ENCODE peak calls at places on chromosomes 7 and 10, in four cellular contexts. B is HepG2, P is H1, V is GM12878. R is an unnamed sample.
A peak's percentile ranks its signal among the peaks of the same experiment; 100 is the strongest.

GRCh38 chr10:103080891-103081581 is 112.0 kb downstream of the NT5C2 start:
- DNase-seq in B (no peak), P (no peak), V (no peak), R (no peak)

GRCh38 chr10:77027141-77027540 is 610.5 kb downstream of the KCNMA1 start:
- DNase-seq in B (no peak), P (no peak), V (no peak), R (no peak)

GRCh38 chr7:41224063-41224763 is 478.7 kb downstream of the INHBA start:
- DNase-seq in B (no peak), P (no peak), V (no peak), R (no peak)

GRCh38 chr7:47392241-47392759 is 189.6 kb downstream of the TNS3 start:
- DNase-seq in B (no peak), P (no peak), V (no peak), R (no peak)

GRCh38 chr10:66218981-66219587 is 706.8 kb upstream of the LRRTM3 start:
- DNase-seq in B (no peak), P (no peak), V (no peak), R (no peak)

GRCh38 chr10:14723052-14723689 is 51.5 kb downstream of the FAM107B start:
- DNase-seq in B (no peak), P (no peak), V (no peak), R (no peak)

GRCh38 chr10:29949411-29950011 is 109.9 kb downstream of the JCAD start:
- DNase-seq in B (no peak), P (no peak), V (no peak), R (no peak)

GRCh38 chr10:89165923-89166322 is 41.2 kb downstream of the CH25H start:
- DNase-seq in B (no peak), P (no peak), V (no peak), R (no peak)

GRCh38 chr10:76874151-76874550 is 763.5 kb downstream of the KCNMA1 start:
- DNase-seq in B (no peak), P (no peak), V (no peak), R (no peak)

GRCh38 chr10:22103701-22104100 is 100.2 kb upstream of the DNAJC1 start:
- DNase-seq in B (no peak), P (no peak), V (no peak), R (no peak)

GRCh38 chr10:131702521-131703356 is 198.1 kb upstream of the PPP2R2D start:
- DNase-seq in B (no peak), P (no peak), V (no peak), R (no peak)

GRCh38 chr7:30251708-30252329 is 32.6 kb upstream of the ZNRF2 start:
- DNase-seq in B (no peak), P (no peak), V (no peak), R (no peak)

GRCh38 chr10:127024655-127025054 is 119.4 kb downstream of the DOCK1 start:
- DNase-seq in B (no peak), P (no peak), V (no peak), R (no peak)

GRCh38 chr10:118246340-118247247 is 95.5 kb downstream of the FAM204A start:
- DNase-seq in B (no peak), P (no peak), V (no peak), R (no peak)

GRCh38 chr7:76397409-76398183 is 11.9 kb downstream of the SSC4D start:
- DNase-seq in B (no peak), P (no peak), V (peak; percentile 19), R (no peak)

GRCh38 chr7:51255536-51256243 is 60.9 kb downstream of the COBL start:
- DNase-seq in B (no peak), P (peak; percentile 15), V (no peak), R (no peak)

DNA sequence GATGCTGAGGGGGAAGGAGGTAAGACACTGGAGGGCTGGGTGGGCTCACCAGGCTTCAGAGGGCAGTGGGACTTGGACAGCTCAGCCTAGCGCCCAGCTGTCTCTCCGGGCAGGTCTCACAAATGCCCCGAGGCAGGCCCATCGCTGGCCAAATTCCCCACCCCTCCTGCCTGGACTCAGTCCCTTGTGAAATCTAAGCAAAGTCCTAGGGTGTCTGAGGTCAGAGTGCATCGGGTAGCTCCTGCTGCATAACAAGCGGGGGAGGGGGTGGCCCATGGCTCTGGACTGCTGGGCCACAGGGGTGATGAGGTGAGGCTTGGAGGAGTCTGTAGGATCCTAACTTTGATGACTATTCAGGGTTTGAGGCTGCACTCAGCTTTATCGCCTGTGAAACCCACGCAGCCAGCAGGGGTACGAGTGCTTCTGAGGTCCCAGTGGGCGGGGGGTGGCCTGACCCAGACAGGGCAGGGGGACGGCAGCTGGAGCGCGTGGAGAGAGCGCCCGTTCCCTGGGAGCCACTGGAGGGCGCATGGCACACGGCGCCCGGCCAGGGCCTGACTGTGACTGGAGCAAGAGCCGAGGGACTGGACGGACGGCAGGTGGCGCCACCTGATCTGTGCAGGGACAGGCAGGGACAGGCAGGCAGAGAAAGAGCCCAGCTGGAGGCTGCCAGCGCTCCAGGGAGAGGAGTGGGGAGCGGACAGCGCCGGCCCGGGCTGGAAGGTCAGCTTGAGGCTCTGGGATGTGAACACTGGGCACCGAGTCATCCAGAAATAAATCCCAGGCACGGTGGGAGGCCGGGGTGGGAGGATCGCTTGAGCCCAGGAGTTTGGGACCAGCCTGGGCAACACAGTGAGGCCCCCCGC is 10.0 kb downstream of the CYP2W1 start:
- DNase-seq in B (peak; percentile 93), P (peak; percentile 94), V (peak; percentile 72), R (peak; percentile 98)
- TF ChIP-seq SUZ12 in B (no peak), P (no peak), V (no peak), R (no peak)

GRCh38 chr10:110822708-110823291 is 48.9 kb upstream of the PDCD4 start:
- DNase-seq in B (no peak), P (peak; percentile 29), V (no peak), R (peak; percentile 69)

GRCh38 chr10:110818311-110819257 is 53.1 kb upstream of the PDCD4 start:
- DNase-seq in B (no peak), P (no peak), V (no peak), R (no peak)

GRCh38 chr10:110821508-110821907 is 50.2 kb upstream of the PDCD4 start:
- DNase-seq in B (no peak), P (no peak), V (no peak), R (no peak)

GRCh38 chr10:110822065-110822707 is 49.5 kb upstream of the PDCD4 start:
- DNase-seq in B (no peak), P (no peak), V (no peak), R (no peak)

GRCh38 chr10:110820321-110820814 is 51.4 kb upstream of the PDCD4 start:
- DNase-seq in B (no peak), P (no peak), V (no peak), R (no peak)
- H3K9ac ChIP-seq in B (no peak overlapping the region), P (no peak overlapping the region), V (no peak overlapping the region), R (no peak overlapping the region)

GRCh38 chr10:3465406-3465891 is 292.9 kb upstream of the PITRM1 start:
- DNase-seq in B (no peak), P (no peak), V (no peak), R (no peak)
- TF ChIP-seq SUZ12 in B (no peak), P (no peak), V (no peak), R (no peak)

GRCh38 chr10:4384254-4384653 is 441.8 kb upstream of the AKR1E2 start:
- DNase-seq in B (no peak), P (no peak), V (no peak), R (no peak)

GRCh38 chr10:4385491-4385890 is 440.5 kb upstream of the AKR1E2 start:
- DNase-seq in B (no peak), P (no peak), V (no peak), R (no peak)

GRCh38 chr10:4382811-4383210 is 443.2 kb upstream of the AKR1E2 start:
- DNase-seq in B (peak; percentile 15), P (no peak), V (no peak), R (no peak)

DNA sequence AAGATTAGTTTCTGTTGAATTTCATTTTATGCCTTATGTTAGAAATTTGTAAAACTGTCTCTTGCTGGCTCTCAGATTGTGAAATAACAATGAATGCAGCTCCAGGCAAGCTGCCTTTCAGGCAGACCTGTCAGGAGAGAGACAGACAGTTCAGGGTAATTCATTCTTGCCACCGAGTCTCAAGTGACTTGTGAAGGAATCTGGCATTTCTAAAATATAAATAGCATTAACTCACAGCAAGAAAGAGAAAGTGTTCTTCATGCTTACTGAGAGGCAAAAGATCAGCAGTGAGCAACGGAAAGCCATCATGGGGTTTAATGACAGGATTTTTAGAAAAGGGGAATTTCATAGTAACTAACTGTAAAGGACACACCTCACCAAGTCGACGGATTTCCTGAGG is 442.3 kb upstream of the AKR1E2 start:
- DNase-seq in B (no peak), P (no peak), V (no peak), R (no peak)
- H3K9ac ChIP-seq in B (no peak overlapping the region), P (no peak overlapping the region), V (no peak overlapping the region), R (no peak overlapping the region)

GRCh38 chr10:79061441-79062315 is 7.1 kb upstream of the ZMIZ1 start:
- DNase-seq in B (no peak), P (no peak), V (no peak), R (no peak)
- TF ChIP-seq SUZ12 in B (no peak), P (no peak), V (no peak), R (no peak)

GRCh38 chr7:6618621-6619020 is 3.2 kb downstream of the ZNF853 start:
- DNase-seq in B (no peak), P (no peak), V (no peak), R (no peak)

GRCh38 chr7:6614941-6615737 is at the start of gene ZNF853:
- DNase-seq in B (no peak), P (no peak), V (no peak), R (no peak)

GRCh38 chr7:6613706-6614105 is 1.7 kb upstream of the ZNF853 start:
- DNase-seq in B (no peak), P (no peak), V (no peak), R (no peak)

GRCh38 chr7:6616854-6617643 is 1.6 kb downstream of the ZNF853 start:
- DNase-seq in B (no peak), P (no peak), V (no peak), R (no peak)

GRCh38 chr7:6615853-6616555 is 594 bp downstream of the ZNF853 start:
- DNase-seq in B (peak; percentile 24), P (no peak), V (no peak), R (no peak)
- H3K9ac ChIP-seq in B (peak overlapping the region; percentile 66), P (peak overlapping the region; percentile 4), V (no peak overlapping the region), R (peak overlapping the region; percentile 70)

GRCh38 chr7:44738876-44739665 is 9.6 kb upstream of the ZMIZ2 start:
- DNase-seq in B (no peak), P (no peak), V (no peak), R (no peak)

GRCh38 chr7:44733708-44734481 is 14.8 kb upstream of the ZMIZ2 start:
- DNase-seq in B (no peak), P (no peak), V (no peak), R (no peak)

GRCh38 chr7:44738031-44738730 is 10.5 kb upstream of the ZMIZ2 start:
- DNase-seq in B (no peak), P (no peak), V (no peak), R (no peak)

GRCh38 chr7:44736896-44737295 is 11.8 kb upstream of the ZMIZ2 start:
- DNase-seq in B (no peak), P (no peak), V (no peak), R (no peak)

GRCh38 chr7:44735403-44736165 is 13.1 kb upstream of the ZMIZ2 start:
- DNase-seq in B (peak; percentile 30), P (no peak), V (peak; percentile 78), R (no peak)
- TF ChIP-seq SUZ12 in B (no peak), P (no peak), V (no peak), R (no peak)